ENCODE peak calls at places on chromosome 10, in four cellular contexts. One of them, this sample, is unnamed.
A peak's percentile ranks its signal among the peaks of the same experiment; 100 is the strongest.

GRCh38 chr10:58180633-58181032 is 87.1 kb downstream of the IPMK start:
- DNase-seq in HepG2: no peak
- DNase-seq in H1: no peak
- DNase-seq in K562: no peak
- DNase-seq in this sample: no peak

GRCh38 chr10:666237-667012 is 23.0 kb downstream of the DIP2C start:
- DNase-seq in H1: no peak
- DNase-seq in HepG2: no peak
- DNase-seq in K562: no peak
- DNase-seq in this sample: no peak

GRCh38 chr10:12643279-12643678 is 293.9 kb downstream of the CAMK1D start:
- DNase-seq in HepG2: no peak
- DNase-seq in H1: peak; percentile 9
- DNase-seq in K562: peak; percentile 30
- DNase-seq in this sample: peak; percentile 27

GRCh38 chr10:116353817-116354216 is 29.6 kb downstream of the CCDC172 start:
- DNase-seq in K562: no peak
- DNase-seq in H1: no peak
- DNase-seq in HepG2: no peak
- DNase-seq in this sample: no peak

GRCh38 chr10:500876-501275 is 188.6 kb downstream of the DIP2C start:
- DNase-seq in H1: no peak
- DNase-seq in HepG2: no peak
- DNase-seq in K562: no peak
- DNase-seq in this sample: no peak

GRCh38 chr10:84600947-84601346 is 272.6 kb downstream of the CCSER2 start:
- DNase-seq in K562: no peak
- DNase-seq in HepG2: no peak
- DNase-seq in H1: no peak
- DNase-seq in this sample: no peak

GRCh38 chr10:119509909-119510451 is 32.5 kb downstream of the RGS10 start:
- DNase-seq in K562: no peak
- DNase-seq in HepG2: no peak
- DNase-seq in H1: no peak
- DNase-seq in this sample: no peak

GRCh38 chr10:113735913-113736312 is 15.6 kb upstream of the PLEKHS1 start:
- DNase-seq in K562: no peak
- DNase-seq in HepG2: peak; percentile 19
- DNase-seq in H1: no peak
- DNase-seq in this sample: no peak

GRCh38 chr10:32957341-32958084 is 517 bp downstream of the ITGB1 start:
- DNase-seq in K562: peak; percentile 50
- DNase-seq in HepG2: no peak
- DNase-seq in H1: no peak
- DNase-seq in this sample: peak; percentile 52

DNA sequence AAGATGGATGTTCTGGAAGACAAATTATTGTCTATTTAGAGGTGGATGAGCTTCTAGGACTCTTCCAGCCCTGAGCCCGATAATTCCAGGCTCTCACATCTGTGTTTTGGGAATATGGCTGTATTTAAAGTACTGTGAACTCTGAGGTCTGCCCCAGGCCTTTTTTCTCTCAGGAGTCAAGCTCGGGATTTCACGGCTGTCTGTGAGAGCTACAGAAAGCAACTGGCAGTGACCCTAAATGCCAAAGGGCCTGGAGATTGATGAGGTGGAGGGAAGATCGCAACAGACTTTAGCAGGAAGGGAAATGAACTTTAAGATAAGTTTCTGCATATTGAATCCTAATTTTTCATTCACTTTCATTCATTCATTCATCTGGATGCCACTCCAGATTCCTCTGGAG is 51.0 kb upstream of the COL13A1 start:
- DNase-seq in K562: no peak
- DNase-seq in HepG2: no peak
- DNase-seq in H1: no peak
- DNase-seq in this sample: no peak
- TF ChIP-seq CREB1 in K562: no peak
- TF ChIP-seq CREB1 in HepG2: no peak
- TF ChIP-seq CREB1 in H1: no peak
- TF ChIP-seq CREB1 in this sample: no peak

GRCh38 chr10:98314577-98315284 is 46.7 kb upstream of the LOXL4 start:
- DNase-seq in K562: no peak
- DNase-seq in HepG2: no peak
- DNase-seq in H1: no peak
- DNase-seq in this sample: no peak
- TF ChIP-seq JUN in K562: no peak
- TF ChIP-seq JUN in HepG2: no peak
- TF ChIP-seq JUN in H1: no peak
- TF ChIP-seq JUN in this sample: no peak

GRCh38 chr10:91941426-91941825 is 17.9 kb downstream of the BTAF1 start:
- DNase-seq in HepG2: no peak
- DNase-seq in H1: no peak
- DNase-seq in K562: no peak
- DNase-seq in this sample: no peak
- TF ChIP-seq CREB1 in HepG2: no peak
- TF ChIP-seq CREB1 in H1: no peak
- TF ChIP-seq CREB1 in K562: no peak
- TF ChIP-seq CREB1 in this sample: no peak

DNA sequence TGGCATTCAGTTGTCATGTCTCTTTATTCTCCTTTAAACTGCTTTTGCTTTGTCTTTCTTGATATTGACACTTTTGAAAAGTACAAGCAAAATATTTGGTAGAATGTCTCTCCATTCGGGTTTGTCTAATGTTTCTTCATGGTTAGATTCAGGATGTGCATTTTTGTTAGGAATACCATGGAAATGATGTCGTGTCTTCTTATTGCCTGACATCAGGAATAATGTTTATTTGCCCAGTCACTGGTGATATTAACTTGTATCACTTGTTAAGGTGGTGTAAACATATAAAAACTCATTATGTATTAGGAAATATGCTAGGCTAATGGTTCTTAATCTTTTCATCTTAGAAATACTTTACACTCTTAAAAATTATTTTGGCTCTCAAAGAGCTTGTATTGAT is 43.4 kb downstream of the CDK1 start:
- DNase-seq in K562: no peak
- DNase-seq in HepG2: no peak
- DNase-seq in H1: no peak
- DNase-seq in this sample: no peak
- TF ChIP-seq JUN in K562: no peak
- TF ChIP-seq JUN in HepG2: no peak
- TF ChIP-seq JUN in H1: no peak
- TF ChIP-seq JUN in this sample: no peak

GRCh38 chr10:126851414-126851813 is 53.8 kb upstream of the DOCK1 start:
- DNase-seq in K562: no peak
- DNase-seq in H1: no peak
- DNase-seq in HepG2: no peak
- DNase-seq in this sample: no peak

GRCh38 chr10:126846959-126847358 is 58.3 kb upstream of the DOCK1 start:
- DNase-seq in H1: no peak
- DNase-seq in HepG2: no peak
- DNase-seq in K562: no peak
- DNase-seq in this sample: no peak

GRCh38 chr10:126846469-126846868 is 58.8 kb upstream of the DOCK1 start:
- DNase-seq in H1: no peak
- DNase-seq in HepG2: no peak
- DNase-seq in K562: no peak
- DNase-seq in this sample: no peak

GRCh38 chr10:126847666-126848065 is 57.6 kb upstream of the DOCK1 start:
- DNase-seq in H1: no peak
- DNase-seq in HepG2: no peak
- DNase-seq in K562: no peak
- DNase-seq in this sample: no peak

GRCh38 chr10:126849646-126850045 is 55.6 kb upstream of the DOCK1 start:
- DNase-seq in K562: no peak
- DNase-seq in HepG2: no peak
- DNase-seq in H1: no peak
- DNase-seq in this sample: no peak
- TF ChIP-seq CREB1 in K562: no peak
- TF ChIP-seq CREB1 in HepG2: no peak
- TF ChIP-seq CREB1 in H1: no peak
- TF ChIP-seq CREB1 in this sample: no peak

GRCh38 chr10:71888623-71889387 is 37.8 kb upstream of the PSAP start:
- DNase-seq in K562: peak; percentile 76
- DNase-seq in HepG2: no peak
- DNase-seq in H1: peak; percentile 5
- DNase-seq in this sample: peak; percentile 56

GRCh38 chr10:71891437-71891836 is 40.4 kb upstream of the PSAP start:
- DNase-seq in H1: no peak
- DNase-seq in K562: no peak
- DNase-seq in HepG2: no peak
- DNase-seq in this sample: no peak

GRCh38 chr10:71888248-71888622 is 37.2 kb upstream of the PSAP start:
- DNase-seq in H1: no peak
- DNase-seq in HepG2: no peak
- DNase-seq in K562: no peak
- DNase-seq in this sample: no peak

GRCh38 chr10:71889388-71889987 is 38.4 kb upstream of the PSAP start:
- DNase-seq in H1: no peak
- DNase-seq in K562: no peak
- DNase-seq in HepG2: no peak
- DNase-seq in this sample: no peak

DNA sequence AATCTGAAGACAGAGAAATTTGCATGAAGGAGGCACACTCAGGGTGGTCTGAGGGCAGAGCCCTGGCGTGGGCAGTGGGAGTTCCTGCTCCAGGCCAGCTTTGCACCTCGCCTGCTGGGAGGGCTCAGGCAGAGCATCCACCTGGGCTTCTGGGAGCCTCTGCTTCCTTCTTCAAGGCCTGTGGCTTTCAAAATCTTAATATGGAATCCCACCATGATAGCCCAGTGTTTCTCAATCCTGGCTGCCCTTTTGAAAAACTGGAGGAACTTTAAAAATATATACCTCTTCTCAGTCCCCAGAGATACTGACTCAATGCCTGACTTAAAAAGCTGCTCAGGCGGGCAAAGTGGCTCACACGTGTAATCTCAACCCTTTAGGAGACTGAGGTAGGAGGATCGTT is 36.7 kb upstream of the PSAP start:
- DNase-seq in K562: no peak
- DNase-seq in HepG2: no peak
- DNase-seq in H1: no peak
- DNase-seq in this sample: no peak
- TF ChIP-seq JUN in K562: no peak
- TF ChIP-seq JUN in HepG2: no peak
- TF ChIP-seq JUN in H1: no peak
- TF ChIP-seq JUN in this sample: no peak

DNA sequence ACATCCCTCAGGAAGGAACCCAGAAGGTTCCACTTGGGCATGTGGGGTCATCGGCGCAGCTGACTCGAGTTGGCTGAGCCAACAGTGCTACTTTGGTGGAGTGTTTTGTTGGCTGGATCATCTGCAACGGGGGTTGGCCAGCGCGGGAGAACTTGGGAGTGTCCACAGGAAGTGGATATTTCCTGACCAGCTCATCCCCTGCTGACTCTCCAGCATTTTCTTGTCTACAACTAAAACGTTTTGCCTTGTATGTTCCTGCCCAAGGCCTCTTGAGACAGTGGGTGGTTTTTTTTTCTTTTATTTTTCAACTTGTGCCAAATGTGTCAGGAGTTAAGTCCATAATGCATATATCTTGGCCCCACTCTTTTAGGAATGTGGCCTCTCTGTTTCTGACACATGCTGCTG is 208.6 kb downstream of the ZNF365 start:
- DNase-seq in H1: no peak
- DNase-seq in K562: no peak
- DNase-seq in HepG2: no peak
- DNase-seq in this sample: no peak
- TF ChIP-seq CREB1 in H1: no peak
- TF ChIP-seq CREB1 in K562: no peak
- TF ChIP-seq CREB1 in HepG2: no peak
- TF ChIP-seq CREB1 in this sample: no peak

This sample was measured in WTC11.